ENCODE peak calls at places on chromosomes 16 and 17, in seven cellular contexts. P is stimulated activated CD4-positive, alpha-beta T cell treated with anti-CD3 and anti-CD28 coated beads, Interleukin-1b, Interleukin-23, amount 100 ng/mL, for 4 hours; J is putamen; A is NCI-H1105; U is SK-N-DZ; R is MCF 10A; B is HS-27A. G is an unnamed sample.

GRCh38 chr17:50461550-50462132 is 7.0 kb downstream of the CHAD start:
- DNase-seq in A (no peak), J (no peak), B (no peak), U (no peak), P (no peak), R (no peak), G (no peak)

GRCh38 chr17:44850612-44851011 is 2.9 kb downstream of the HIGD1B start:
- DNase-seq in P (no peak), R (no peak), J (no peak), B (no peak), U (no peak), A (no peak), G (no peak)

GRCh38 chr16:17850626-17851265 is 380.0 kb upstream of the XYLT1 start:
- DNase-seq in U (peak), P (no peak), B (no peak), R (no peak), A (no peak), J (no peak), G (no peak)

GRCh38 chr17:39096435-39097158 is 54.8 kb downstream of the PLXDC1 start:
- DNase-seq in P (no peak), J (no peak), B (no peak), A (no peak), U (no peak), R (no peak), G (no peak)

GRCh38 chr17:35345926-35346771 is 27.3 kb downstream of the SLFN11 start:
- DNase-seq in R (no peak), P (no peak), J (peak), U (no peak), A (no peak), B (no peak), G (no peak)

GRCh38 chr17:48333034-48333491 is 97.0 kb downstream of the SKAP1 start:
- DNase-seq in R (peak), B (no peak), P (no peak), U (no peak), J (no peak), A (no peak), G (no peak)

GRCh38 chr17:10735251-10735650 is 5.4 kb upstream of the TMEM220 start:
- DNase-seq in J (no peak), R (no peak), A (no peak), B (no peak), P (no peak), U (no peak), G (no peak)

GRCh38 chr17:32621612-32622312 is 135.0 kb downstream of the CDK5R1 start:
- DNase-seq in R (peak), J (no peak), P (no peak), A (no peak), U (no peak), B (no peak), G (no peak)

GRCh38 chr16:87856796-87857228 is 12.5 kb downstream of the SLC7A5 start:
- DNase-seq in B (no peak), A (no peak), U (no peak), R (no peak), P (no peak), J (no peak), G (no peak)

GRCh38 chr17:27478901-27479531 is 22.8 kb downstream of the KSR1 start:
- DNase-seq in U (no peak), B (no peak), R (no peak), A (no peak), J (no peak), P (no peak), G (no peak)

GRCh38 chr17:59764292-59764741 is 56.9 kb downstream of the VMP1 start:
- DNase-seq in P (no peak), J (no peak), A (no peak), B (no peak), U (no peak), R (no peak), G (no peak)

GRCh38 chr16:69201291-69201690 is 14.3 kb downstream of the SNTB2 start:
- DNase-seq in U (no peak), J (no peak), B (no peak), P (no peak), A (no peak), R (no peak), G (no peak)

G was measured in memory B cell.